ENCODE peak calls at places on chromosomes 4 and X, in ten cellular contexts. A, M, P, Y, Z, J, D, T, I and R are unnamed samples.

GRCh38 chrX:45850775-45851433 is 650.2 kb upstream of the DIPK2B start:
- DNase-seq in Y (peak; percentile 28), I (peak; percentile 66), T (peak; percentile 74), M (peak; percentile 15), D (peak; percentile 54), P (peak; percentile 31), A (peak; percentile 52), J (no peak), Z (no peak), R (no peak)

GRCh38 chr4:141534985-141535384 is 101.4 kb upstream of the IL15 start:
- DNase-seq in P (no peak), A (no peak), T (no peak), Y (peak; percentile 19), I (no peak), D (no peak), J (no peak), M (no peak), Z (no peak), R (no peak)

GRCh38 chrX:65667157-65667502 is 324 bp upstream of the MSN start:
- DNase-seq in T (no peak), A (no peak), Y (no peak), P (no peak), Z (no peak), D (no peak), M (no peak), J (no peak), I (no peak), R (no peak)

GRCh38 chr4:42596918-42597317 is 60.0 kb downstream of the ATP8A1 start:
- DNase-seq in Z (no peak), T (no peak), P (no peak), A (no peak), Y (no peak), J (no peak), M (no peak), I (no peak), D (no peak), R (no peak)

GRCh38 chr4:8142556-8142955 is 16.1 kb downstream of the ABLIM2 start:
- DNase-seq in Y (no peak), M (no peak), D (no peak), I (no peak), Z (no peak), A (no peak), J (no peak), P (no peak), T (no peak), R (no peak)

GRCh38 chr4:30716158-30716557 is 4.0 kb upstream of the PCDH7 start:
- DNase-seq in I (no peak), D (peak; percentile 35), J (no peak), A (no peak), M (peak; percentile 6), Z (no peak), P (peak; percentile 57), Y (peak; percentile 53), T (no peak), R (no peak)

GRCh38 chr4:94650129-94650495 is 107.6 kb upstream of the BMPR1B start:
- DNase-seq in J (no peak), M (no peak), Z (no peak), I (no peak), Y (no peak), D (no peak), P (no peak), A (no peak), T (no peak), R (no peak)

GRCh38 chr4:153788419-153789276 is at the start of gene SFRP2:
- DNase-seq in T (peak; percentile 94), M (no peak), I (peak; percentile 70), Y (no peak), J (no peak), D (no peak), Z (peak; percentile 18), A (no peak), P (no peak), R (no peak)

GRCh38 chr4:22607382-22607781 is 85.4 kb upstream of the GBA3 start:
- DNase-seq in A (peak; percentile 57), J (no peak), D (peak; percentile 41), Y (peak; percentile 31), T (peak; percentile 69), Z (no peak), I (peak; percentile 71), P (peak; percentile 30), M (peak; percentile 8), R (peak; percentile 13)

GRCh38 chr4:60868232-60868960 is 331.7 kb upstream of the ADGRL3 start:
- DNase-seq in I (no peak), Y (no peak), M (no peak), J (no peak), P (peak; percentile 52), D (no peak), T (no peak), Z (no peak), A (no peak), R (no peak)

GRCh38 chr4:60863442-60863841 is 336.7 kb upstream of the ADGRL3 start:
- DNase-seq in Y (no peak), M (no peak), I (no peak), T (no peak), J (no peak), A (no peak), D (no peak), P (no peak), Z (no peak), R (no peak)

DNA sequence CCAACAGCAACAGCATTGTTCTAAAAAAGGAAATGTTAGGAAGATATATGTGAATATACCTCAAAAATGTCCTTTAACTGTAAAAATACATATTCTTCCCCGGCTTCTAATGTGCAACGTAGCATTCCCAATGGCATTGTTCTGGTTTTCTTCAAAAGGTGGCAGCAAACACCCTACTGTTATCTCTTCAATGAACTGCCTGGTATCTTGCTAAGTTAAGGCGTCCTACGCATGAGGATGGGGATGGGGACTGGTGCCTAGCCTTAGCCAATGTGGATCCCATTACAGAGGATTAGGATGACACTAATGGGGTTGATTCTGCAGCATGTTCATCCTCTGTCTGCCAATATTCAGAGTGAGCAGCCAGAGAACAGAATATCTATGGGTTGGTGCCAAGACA is 334.9 kb upstream of the ADGRL3 start:
- DNase-seq in P (no peak), Y (no peak), I (no peak), D (no peak), A (peak; percentile 11), M (no peak), J (no peak), T (peak; percentile 53), Z (no peak), R (no peak)
- TF ChIP-seq CTCF in P (no peak), Y (no peak), I (no peak), D (peak; percentile 20), A (peak; percentile 24), M (no peak), J (no peak), T (peak; percentile 70), Z (no peak), R (no peak)

DNA sequence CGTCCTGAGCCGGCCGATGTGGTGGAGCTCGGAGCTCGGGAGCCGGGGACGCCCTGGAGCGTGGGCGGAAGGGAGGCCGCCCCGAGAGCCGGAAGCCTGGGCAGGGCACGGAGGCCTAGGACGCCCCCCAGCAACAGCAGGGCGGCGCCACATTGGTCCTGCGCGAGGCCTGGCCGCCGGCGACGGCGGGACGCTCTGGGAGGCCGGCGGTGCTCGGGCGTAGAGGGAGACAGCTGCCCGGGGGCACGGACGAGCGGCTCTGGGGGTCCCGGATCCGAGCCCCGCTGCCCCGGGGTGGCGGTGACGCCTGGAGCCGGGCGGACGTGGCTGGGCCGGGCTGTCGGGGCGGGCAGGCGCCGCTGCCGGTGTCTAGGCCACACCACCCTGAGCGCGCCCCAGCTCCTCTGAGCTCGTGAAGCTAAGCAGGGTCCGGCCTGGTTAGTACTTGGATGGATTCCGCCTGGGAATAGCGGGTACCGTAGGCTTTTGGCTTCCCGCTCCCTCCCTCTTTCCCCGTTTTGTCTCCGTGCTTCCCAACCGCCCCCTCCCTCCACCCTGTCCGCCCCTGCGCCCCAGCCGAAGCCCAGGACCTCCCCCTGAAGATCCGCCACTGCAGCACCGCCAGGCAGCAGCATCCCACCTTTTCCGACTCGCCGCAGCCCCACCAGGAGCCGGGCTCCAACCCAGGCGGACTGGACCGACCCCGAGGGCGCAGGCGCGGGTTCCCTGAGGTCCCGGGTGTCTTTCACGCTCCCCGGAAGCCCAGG is 12.1 kb downstream of the FRG2 start:
- DNase-seq in I (no peak), J (no peak), D (no peak), P (no peak), A (no peak), M (no peak), Z (no peak), Y (no peak), T (peak; percentile 77), R (peak; percentile 48)
- H3K4me3 ChIP-seq in I (peak overlapping the region; percentile 9), J (no peak overlapping the region), D (peak overlapping the region; percentile 40), P (no peak overlapping the region), A (no peak overlapping the region), M (peak overlapping the region; percentile 18), Z (no peak overlapping the region), Y (peak overlapping the region; percentile 14), T (no peak overlapping the region), R (no peak overlapping the region)

GRCh38 chr4:110196206-110196870 is 2.1 kb downstream of the ELOVL6 start:
- DNase-seq in T (peak; percentile 90), A (peak; percentile 75), J (no peak), M (peak; percentile 6), P (peak; percentile 34), Z (no peak), D (peak; percentile 51), I (peak; percentile 66), Y (peak; percentile 32), R (peak; percentile 23)
- H3K4me1 ChIP-seq in T (no peaks in the 10 kb centered on the region), A (peaks cover 26% of the 10 kb centered on the region), J (no peaks in the 10 kb centered on the region), M (peaks cover 42% of the 10 kb centered on the region), P (peaks cover 4% of the 10 kb centered on the region), Z (no peaks in the 10 kb centered on the region), D (peaks cover 11% of the 10 kb centered on the region), I (no peaks in the 10 kb centered on the region), Y (no peaks in the 10 kb centered on the region), R (peaks cover 15% of the 10 kb centered on the region)

DNA sequence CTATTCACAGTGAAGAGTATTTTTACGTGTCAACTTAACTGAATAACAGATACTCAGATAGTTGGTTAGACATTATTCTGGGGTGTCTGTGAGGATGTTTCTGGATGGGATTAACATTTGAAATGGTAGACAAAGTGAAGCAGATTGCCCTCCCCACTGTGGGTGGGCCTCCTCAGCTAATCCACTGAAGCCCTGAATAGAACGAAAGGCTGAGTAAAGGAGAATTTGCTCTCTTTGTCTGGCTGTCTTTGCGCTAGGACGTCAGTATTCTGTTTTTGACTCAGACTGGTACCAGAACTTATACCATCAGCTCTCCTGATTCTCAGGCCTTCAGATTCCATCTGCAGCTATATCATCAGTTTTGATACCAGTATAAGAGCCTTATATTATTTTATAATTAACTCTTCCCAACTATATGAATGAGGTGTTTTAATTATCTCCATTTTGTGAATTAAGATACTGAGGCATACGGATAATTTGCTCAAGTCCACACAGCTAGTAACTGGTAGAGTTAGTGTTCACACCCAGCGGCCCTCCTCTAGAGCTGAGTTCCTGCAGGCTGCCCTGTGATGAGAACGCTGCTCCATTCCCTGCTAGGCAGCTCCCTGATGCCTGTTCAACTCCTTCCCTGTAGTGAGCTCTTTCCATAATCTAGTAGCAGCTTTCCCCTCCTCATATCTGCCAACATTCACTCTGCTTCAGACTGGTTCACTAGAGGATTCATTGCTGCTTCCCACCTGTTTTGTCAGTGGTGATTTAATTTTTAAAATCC is 87.5 kb downstream of the RBM46 start:
- DNase-seq in P (no peak), Z (no peak), A (no peak), T (no peak), I (no peak), Y (no peak), M (no peak), D (no peak), J (no peak), R (no peak)
- TF ChIP-seq CTCF in P (no peak), Z (no peak), A (no peak), T (no peak), I (no peak), Y (no peak), M (no peak), D (no peak), J (no peak), R (no peak)